ENCODE peak calls at places on chromosomes 16 and 17, in five cellular contexts. L, U, H, K and J are unnamed samples.

GRCh38 chr16:20676268-20676828 is 21.1 kb downstream of the ACSM1 start:
- DNase-seq in L (no peak), U (no peak), K (no peak), H (no peak), J (no peak)

GRCh38 chr16:85750827-85751641 is at the start of gene C16orf74:
- DNase-seq in L (no peak), K (no peak), U (peak; percentile 35), H (no peak), J (peak; percentile 57)

GRCh38 chr17:80160536-80160935 is 9.3 kb upstream of the CARD14 start:
- DNase-seq in L (no peak), K (no peak), H (no peak), U (no peak), J (no peak)

GRCh38 chr17:68196394-68197090 is 51.3 kb upstream of the AMZ2 start:
- DNase-seq in L (no peak), U (no peak), H (no peak), K (peak; percentile 14), J (no peak)

GRCh38 chr16:80666378-80667257 is 125.8 kb downstream of the DYNLRB2 start:
- DNase-seq in U (no peak), H (no peak), L (no peak), K (peak; percentile 51), J (no peak)

GRCh38 chr16:28826141-28826540 is 3.3 kb downstream of the ATXN2L start:
- DNase-seq in H (no peak), K (no peak), L (no peak), U (peak; percentile 34), J (peak; percentile 46)

GRCh38 chr16:19601083-19601976 is 45.8 kb downstream of the VPS35L start:
- DNase-seq in H (no peak), L (peak; percentile 32), K (peak; percentile 54), U (peak; percentile 36), J (peak; percentile 47)

GRCh38 chr16:11794991-11795886 is 1.8 kb downstream of the ZC3H7A start:
- DNase-seq in K (no peak), H (no peak), L (no peak), U (no peak), J (no peak)

GRCh38 chr16:325375-326155 is 27.0 kb downstream of the AXIN1 start:
- DNase-seq in L (no peak), U (no peak), K (no peak), H (no peak), J (no peak)

GRCh38 chr16:84308120-84308519 is 13.4 kb downstream of the WFDC1 start:
- DNase-seq in U (peak; percentile 34), L (peak; percentile 49), K (peak; percentile 75), H (no peak), J (peak; percentile 51)

GRCh38 chr16:87356491-87356853 is 27.1 kb downstream of the FBXO31 start:
- DNase-seq in K (no peak), U (no peak), L (no peak), H (no peak), J (no peak)

GRCh38 chr17:38669520-38669919 is 5.2 kb downstream of the EPOP start:
- DNase-seq in L (no peak), U (no peak), K (no peak), H (no peak), J (no peak)

GRCh38 chr16:24778676-24779075 is 49.2 kb downstream of the TNRC6A start:
- DNase-seq in U (no peak), K (no peak), H (no peak), L (no peak), J (no peak)

GRCh38 chr16:54542805-54543504 is 256.4 kb upstream of the IRX3 start:
- DNase-seq in L (no peak), K (no peak), U (no peak), H (no peak), J (no peak)

GRCh38 chr16:80580109-80580832 is 39.5 kb downstream of the DYNLRB2 start:
- DNase-seq in K (no peak), U (peak; percentile 45), L (no peak), H (no peak), J (no peak)

GRCh38 chr17:76411247-76411646 is 26.8 kb downstream of the SPHK1 start:
- DNase-seq in L (no peak), H (no peak), U (no peak), K (no peak), J (no peak)

GRCh38 chr16:27242868-27243590 is 25.5 kb downstream of the NSMCE1 start:
- DNase-seq in U (peak; percentile 98), H (no peak), L (no peak), K (no peak), J (peak; percentile 98)

GRCh38 chr16:51508813-51509212 is 357.7 kb upstream of the SALL1 start:
- DNase-seq in L (no peak), K (no peak), H (no peak), U (peak; percentile 38), J (peak; percentile 44)

GRCh38 chr17:46877466-46877865 is 26.1 kb downstream of the WNT9B start:
- DNase-seq in K (no peak), H (no peak), U (no peak), L (no peak), J (no peak)

GRCh38 chr16:84367297-84367680 is 1.0 kb upstream of the ATP2C2 start:
- DNase-seq in K (no peak), H (no peak), U (no peak), L (no peak), J (no peak)

GRCh38 chr16:27491894-27492587 is 57.7 kb downstream of the GTF3C1 start:
- DNase-seq in L (no peak), K (peak; percentile 63), U (no peak), H (no peak), J (no peak)

GRCh38 chr17:82437325-82437668 is 13.3 kb downstream of the CYBC1 start:
- DNase-seq in U (no peak), K (no peak), L (no peak), H (no peak), J (no peak)

GRCh38 chr17:49108318-49108717 is 24.3 kb upstream of the B4GALNT2 start:
- DNase-seq in H (no peak), L (no peak), U (peak; percentile 85), K (peak; percentile 61), J (peak; percentile 44)

GRCh38 chr17:77507116-77507885 is 366.5 kb downstream of the SEC14L1 start:
- DNase-seq in H (no peak), L (no peak), U (no peak), K (peak; percentile 25), J (no peak)

GRCh38 chr16:83473109-83473508 is 334.7 kb upstream of the HSBP1 start:
- DNase-seq in U (peak; percentile 34), L (no peak), H (no peak), K (no peak), J (peak; percentile 19)

GRCh38 chr16:21075252-21075651 is 75.4 kb downstream of the DNAH3 start:
- DNase-seq in U (no peak), L (no peak), H (no peak), K (no peak), J (no peak)

GRCh38 chr17:79732804-79733691 is 2.3 kb downstream of the ENPP7 start:
- DNase-seq in L (no peak), K (no peak), H (no peak), U (no peak), J (peak; percentile 38)

GRCh38 chr16:10767127-10767526 is 23.5 kb downstream of the NUBP1 start:
- DNase-seq in U (no peak), K (no peak), H (no peak), L (no peak), J (no peak)

GRCh38 chr17:39973496-39973895 is 7.1 kb upstream of the PSMD3 start:
- DNase-seq in U (no peak), K (no peak), H (no peak), L (no peak), J (no peak)

GRCh38 chr16:49557070-49557446 is 183.5 kb downstream of the C16orf78 start:
- DNase-seq in H (peak; percentile 43), L (peak; percentile 59), U (no peak), K (peak; percentile 84), J (no peak)
- H3K4me3 ChIP-seq in H (peak overlapping the region; percentile 38), L (no peak overlapping the region), U (no peak overlapping the region), K (no peak overlapping the region), J (no peak overlapping the region)

DNA sequence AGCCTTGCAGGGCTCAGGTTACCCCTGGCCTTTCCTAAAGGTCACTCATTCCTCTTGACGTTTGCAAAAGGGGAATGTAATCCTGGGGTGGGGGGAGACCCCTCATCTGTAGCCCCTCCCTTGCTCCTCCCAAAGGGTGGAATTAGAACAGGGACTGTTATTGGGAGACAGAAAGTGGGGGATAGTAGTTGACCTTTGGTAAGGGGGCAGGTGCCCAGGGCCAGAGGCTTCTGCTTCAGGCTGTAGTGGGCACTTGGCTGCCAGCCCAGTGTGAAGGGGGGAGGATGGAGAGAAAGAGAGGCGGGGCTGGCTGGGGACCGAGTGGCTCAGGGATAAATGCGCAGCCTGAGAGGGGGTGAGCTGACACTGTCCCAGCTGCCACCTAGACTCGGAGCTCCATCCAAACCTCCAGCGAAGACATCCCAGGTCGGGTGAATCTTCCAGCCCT is at the start of gene ENO3:
- DNase-seq in K (peak; percentile 35), H (no peak), L (peak; percentile 76), U (no peak), J (no peak)
- H3K4ac ChIP-seq in K (peak within 1 kb of the TSS; percentile 99), H (peak within 1 kb of the TSS; percentile 88), L (peak within 1 kb of the TSS; percentile 66), U (peak within 1 kb of the TSS; percentile 99), J (peak within 1 kb of the TSS; percentile 97)

GRCh38 chr17:2089021-2089422 is 34.1 kb downstream of the HIC1 start:
- DNase-seq in K (no peak), H (no peak), L (no peak), U (peak; percentile 73), J (peak; percentile 88)

GRCh38 chr17:2092253-2092652 is 37.4 kb downstream of the HIC1 start:
- DNase-seq in K (peak; percentile 50), H (no peak), U (no peak), L (no peak), J (no peak)

GRCh38 chr17:2090210-2090641 is 35.3 kb downstream of the HIC1 start:
- DNase-seq in L (no peak), K (no peak), H (no peak), U (no peak), J (no peak)

GRCh38 chr17:2093349-2093748 is 38.4 kb downstream of the HIC1 start:
- DNase-seq in H (no peak), U (no peak), L (no peak), K (peak; percentile 62), J (no peak)

GRCh38 chr17:2090804-2091534 is 36.1 kb downstream of the HIC1 start:
- DNase-seq in U (peak; percentile 97), L (peak; percentile 30), K (peak; percentile 90), H (no peak), J (peak; percentile 97)
- H3K4me2 ChIP-seq in U (peak overlapping the region; percentile 26), L (no peak overlapping the region), K (no peak overlapping the region), H (no peak overlapping the region), J (no peak overlapping the region)

GRCh38 chr17:27354491-27355081 is 60.7 kb downstream of the WSB1 start:
- DNase-seq in L (no peak), H (no peak), U (no peak), K (peak; percentile 57), J (no peak)
- H3K4me3 ChIP-seq in L (no peak overlapping the region), H (no peak overlapping the region), U (no peak overlapping the region), K (no peak overlapping the region), J (no peak overlapping the region)